ENCODE peak calls at places on chromosomes 11 and 22, in eight cellular contexts. One of them, this sample, is unnamed.

GRCh38 chr11:15972838-15973237 is 383.5 kb downstream of the SOX6 start:
- DNase-seq in mucosa of gallbladder: no peak
- DNase-seq in NCI-H1092 treated with DMSO at 0.1 percent for 48 hours: no peak
- DNase-seq in thoracic aorta: no peak
- DNase-seq in stimulated activated CD8-positive, alpha-beta memory T cell treated with anti-CD3 and anti-CD28 coated beads, Interleukin-4, amount 100 ng/mL, for 24 hours: no peak
- DNase-seq in T-helper 1 cell: no peak
- DNase-seq in CD8-positive, alpha-beta memory T cell: no peak
- DNase-seq in stimulated activated CD4-positive, alpha-beta T cell treated with anti-CD3 and anti-CD28 coated beads, Interleukin-2, amount 100 ng/mL, for 48 hours: no peak
- DNase-seq in this sample: no peak

GRCh38 chr11:12989428-12990242 is 19.5 kb upstream of the RASSF10 start:
- DNase-seq in stimulated activated CD8-positive, alpha-beta memory T cell treated with anti-CD3 and anti-CD28 coated beads, Interleukin-4, amount 100 ng/mL, for 24 hours: no peak
- DNase-seq in NCI-H1092 treated with DMSO at 0.1 percent for 48 hours: no peak
- DNase-seq in T-helper 1 cell: no peak
- DNase-seq in CD8-positive, alpha-beta memory T cell: no peak
- DNase-seq in stimulated activated CD4-positive, alpha-beta T cell treated with anti-CD3 and anti-CD28 coated beads, Interleukin-2, amount 100 ng/mL, for 48 hours: no peak
- DNase-seq in thoracic aorta: no peak
- DNase-seq in mucosa of gallbladder: no peak
- DNase-seq in this sample: no peak

GRCh38 chr11:32092581-32093170 is 1.8 kb downstream of the RCN1 start:
- DNase-seq in thoracic aorta: no peak
- DNase-seq in stimulated activated CD8-positive, alpha-beta memory T cell treated with anti-CD3 and anti-CD28 coated beads, Interleukin-4, amount 100 ng/mL, for 24 hours: no peak
- DNase-seq in T-helper 1 cell: no peak
- DNase-seq in CD8-positive, alpha-beta memory T cell: no peak
- DNase-seq in stimulated activated CD4-positive, alpha-beta T cell treated with anti-CD3 and anti-CD28 coated beads, Interleukin-2, amount 100 ng/mL, for 48 hours: no peak
- DNase-seq in NCI-H1092 treated with DMSO at 0.1 percent for 48 hours: no peak
- DNase-seq in mucosa of gallbladder: no peak
- DNase-seq in this sample: no peak

GRCh38 chr11:65421204-65422103 is 1.1 kb upstream of the NEAT1 start:
- DNase-seq in NCI-H1092 treated with DMSO at 0.1 percent for 48 hours: peak
- DNase-seq in stimulated activated CD8-positive, alpha-beta memory T cell treated with anti-CD3 and anti-CD28 coated beads, Interleukin-4, amount 100 ng/mL, for 24 hours: peak
- DNase-seq in T-helper 1 cell: peak
- DNase-seq in thoracic aorta: peak
- DNase-seq in mucosa of gallbladder: peak
- DNase-seq in CD8-positive, alpha-beta memory T cell: peak
- DNase-seq in stimulated activated CD4-positive, alpha-beta T cell treated with anti-CD3 and anti-CD28 coated beads, Interleukin-2, amount 100 ng/mL, for 48 hours: peak
- DNase-seq in this sample: peak

GRCh38 chr22:37533995-37534394 is 14.8 kb upstream of the CARD10 start:
- DNase-seq in NCI-H1092 treated with DMSO at 0.1 percent for 48 hours: peak
- DNase-seq in stimulated activated CD8-positive, alpha-beta memory T cell treated with anti-CD3 and anti-CD28 coated beads, Interleukin-4, amount 100 ng/mL, for 24 hours: no peak
- DNase-seq in mucosa of gallbladder: no peak
- DNase-seq in thoracic aorta: no peak
- DNase-seq in CD8-positive, alpha-beta memory T cell: no peak
- DNase-seq in stimulated activated CD4-positive, alpha-beta T cell treated with anti-CD3 and anti-CD28 coated beads, Interleukin-2, amount 100 ng/mL, for 48 hours: no peak
- DNase-seq in T-helper 1 cell: no peak
- DNase-seq in this sample: no peak

GRCh38 chr11:1691027-1691877 is 5.7 kb upstream of the KRTAP5-6 start:
- DNase-seq in stimulated activated CD4-positive, alpha-beta T cell treated with anti-CD3 and anti-CD28 coated beads, Interleukin-2, amount 100 ng/mL, for 48 hours: no peak
- DNase-seq in T-helper 1 cell: no peak
- DNase-seq in CD8-positive, alpha-beta memory T cell: no peak
- DNase-seq in NCI-H1092 treated with DMSO at 0.1 percent for 48 hours: no peak
- DNase-seq in thoracic aorta: no peak
- DNase-seq in stimulated activated CD8-positive, alpha-beta memory T cell treated with anti-CD3 and anti-CD28 coated beads, Interleukin-4, amount 100 ng/mL, for 24 hours: no peak
- DNase-seq in mucosa of gallbladder: no peak
- DNase-seq in this sample: no peak

GRCh38 chr11:92838655-92839334 is 130.7 kb upstream of the MTNR1B start:
- DNase-seq in mucosa of gallbladder: no peak
- DNase-seq in T-helper 1 cell: no peak
- DNase-seq in stimulated activated CD8-positive, alpha-beta memory T cell treated with anti-CD3 and anti-CD28 coated beads, Interleukin-4, amount 100 ng/mL, for 24 hours: no peak
- DNase-seq in NCI-H1092 treated with DMSO at 0.1 percent for 48 hours: peak
- DNase-seq in CD8-positive, alpha-beta memory T cell: no peak
- DNase-seq in stimulated activated CD4-positive, alpha-beta T cell treated with anti-CD3 and anti-CD28 coated beads, Interleukin-2, amount 100 ng/mL, for 48 hours: no peak
- DNase-seq in thoracic aorta: no peak
- DNase-seq in this sample: no peak

GRCh38 chr11:26571861-26572654 is at the start of gene MUC15:
- DNase-seq in NCI-H1092 treated with DMSO at 0.1 percent for 48 hours: no peak
- DNase-seq in mucosa of gallbladder: no peak
- DNase-seq in thoracic aorta: no peak
- DNase-seq in T-helper 1 cell: no peak
- DNase-seq in CD8-positive, alpha-beta memory T cell: no peak
- DNase-seq in stimulated activated CD4-positive, alpha-beta T cell treated with anti-CD3 and anti-CD28 coated beads, Interleukin-2, amount 100 ng/mL, for 48 hours: no peak
- DNase-seq in stimulated activated CD8-positive, alpha-beta memory T cell treated with anti-CD3 and anti-CD28 coated beads, Interleukin-4, amount 100 ng/mL, for 24 hours: no peak
- DNase-seq in this sample: no peak

GRCh38 chr11:78000193-78000592 is 5.7 kb upstream of the INTS4 start:
- DNase-seq in CD8-positive, alpha-beta memory T cell: peak
- DNase-seq in thoracic aorta: no peak
- DNase-seq in NCI-H1092 treated with DMSO at 0.1 percent for 48 hours: peak
- DNase-seq in T-helper 1 cell: peak
- DNase-seq in stimulated activated CD8-positive, alpha-beta memory T cell treated with anti-CD3 and anti-CD28 coated beads, Interleukin-4, amount 100 ng/mL, for 24 hours: peak
- DNase-seq in mucosa of gallbladder: peak
- DNase-seq in stimulated activated CD4-positive, alpha-beta T cell treated with anti-CD3 and anti-CD28 coated beads, Interleukin-2, amount 100 ng/mL, for 48 hours: peak
- DNase-seq in this sample: peak

GRCh38 chr22:44658371-44658953 is 43.5 kb upstream of the PRR5 start:
- DNase-seq in stimulated activated CD4-positive, alpha-beta T cell treated with anti-CD3 and anti-CD28 coated beads, Interleukin-2, amount 100 ng/mL, for 48 hours: no peak
- DNase-seq in stimulated activated CD8-positive, alpha-beta memory T cell treated with anti-CD3 and anti-CD28 coated beads, Interleukin-4, amount 100 ng/mL, for 24 hours: no peak
- DNase-seq in NCI-H1092 treated with DMSO at 0.1 percent for 48 hours: no peak
- DNase-seq in CD8-positive, alpha-beta memory T cell: no peak
- DNase-seq in T-helper 1 cell: no peak
- DNase-seq in thoracic aorta: no peak
- DNase-seq in mucosa of gallbladder: peak
- DNase-seq in this sample: no peak

GRCh38 chr11:87173185-87174039 is 135.7 kb downstream of the TMEM135 start:
- DNase-seq in stimulated activated CD8-positive, alpha-beta memory T cell treated with anti-CD3 and anti-CD28 coated beads, Interleukin-4, amount 100 ng/mL, for 24 hours: no peak
- DNase-seq in thoracic aorta: no peak
- DNase-seq in mucosa of gallbladder: no peak
- DNase-seq in CD8-positive, alpha-beta memory T cell: no peak
- DNase-seq in stimulated activated CD4-positive, alpha-beta T cell treated with anti-CD3 and anti-CD28 coated beads, Interleukin-2, amount 100 ng/mL, for 48 hours: no peak
- DNase-seq in NCI-H1092 treated with DMSO at 0.1 percent for 48 hours: peak
- DNase-seq in T-helper 1 cell: no peak
- DNase-seq in this sample: no peak

GRCh38 chr11:120499859-120500258 is 11.7 kb upstream of the GRIK4 start:
- DNase-seq in thoracic aorta: no peak
- DNase-seq in stimulated activated CD8-positive, alpha-beta memory T cell treated with anti-CD3 and anti-CD28 coated beads, Interleukin-4, amount 100 ng/mL, for 24 hours: no peak
- DNase-seq in CD8-positive, alpha-beta memory T cell: no peak
- DNase-seq in NCI-H1092 treated with DMSO at 0.1 percent for 48 hours: no peak
- DNase-seq in mucosa of gallbladder: no peak
- DNase-seq in stimulated activated CD4-positive, alpha-beta T cell treated with anti-CD3 and anti-CD28 coated beads, Interleukin-2, amount 100 ng/mL, for 48 hours: no peak
- DNase-seq in T-helper 1 cell: no peak
- DNase-seq in this sample: no peak

GRCh38 chr22:43014062-43014875 is 680 bp downstream of the PACSIN2 start:
- DNase-seq in T-helper 1 cell: peak
- DNase-seq in stimulated activated CD8-positive, alpha-beta memory T cell treated with anti-CD3 and anti-CD28 coated beads, Interleukin-4, amount 100 ng/mL, for 24 hours: no peak
- DNase-seq in stimulated activated CD4-positive, alpha-beta T cell treated with anti-CD3 and anti-CD28 coated beads, Interleukin-2, amount 100 ng/mL, for 48 hours: peak
- DNase-seq in thoracic aorta: no peak
- DNase-seq in CD8-positive, alpha-beta memory T cell: peak
- DNase-seq in mucosa of gallbladder: no peak
- DNase-seq in NCI-H1092 treated with DMSO at 0.1 percent for 48 hours: no peak
- DNase-seq in this sample: peak

GRCh38 chr11:98234698-98235097 is 786.1 kb upstream of the CNTN5 start:
- DNase-seq in stimulated activated CD8-positive, alpha-beta memory T cell treated with anti-CD3 and anti-CD28 coated beads, Interleukin-4, amount 100 ng/mL, for 24 hours: no peak
- DNase-seq in mucosa of gallbladder: no peak
- DNase-seq in CD8-positive, alpha-beta memory T cell: no peak
- DNase-seq in NCI-H1092 treated with DMSO at 0.1 percent for 48 hours: no peak
- DNase-seq in thoracic aorta: no peak
- DNase-seq in stimulated activated CD4-positive, alpha-beta T cell treated with anti-CD3 and anti-CD28 coated beads, Interleukin-2, amount 100 ng/mL, for 48 hours: no peak
- DNase-seq in T-helper 1 cell: no peak
- DNase-seq in this sample: no peak